ENCODE peak calls at places on chromosomes 16 and 17, in eight cellular contexts. One of them, this sample, is unnamed.

GRCh38 chr16:69567031-69567680 is 1.4 kb downstream of the NFAT5 start:
- DNase-seq in osteocyte: no peak
- DNase-seq in LHCN-M2: no peak
- DNase-seq in OCI-LY7: peak; percentile 54
- DNase-seq in body of pancreas: peak; percentile 18
- DNase-seq in choroid plexus epithelial cell: peak; percentile 64
- DNase-seq in stimulated activated CD8-positive, alpha-beta memory T cell treated with anti-CD3 and anti-CD28 coated beads, Interleukin-15, amount 100 ng/mL, for 24 hours: no peak
- DNase-seq in activated T-helper 9 cell treated with anti-CD3 and anti-CD28 coated beads, Interleukin-2, amount 50 U/mL, for 16 hours: no peak
- DNase-seq in this sample: peak; percentile 54

GRCh38 chr16:1732071-1732470 is 26.1 kb downstream of the MAPK8IP3 start:
- DNase-seq in stimulated activated CD8-positive, alpha-beta memory T cell treated with anti-CD3 and anti-CD28 coated beads, Interleukin-15, amount 100 ng/mL, for 24 hours: no peak
- DNase-seq in LHCN-M2: no peak
- DNase-seq in OCI-LY7: no peak
- DNase-seq in body of pancreas: no peak
- DNase-seq in activated T-helper 9 cell treated with anti-CD3 and anti-CD28 coated beads, Interleukin-2, amount 50 U/mL, for 16 hours: no peak
- DNase-seq in osteocyte: no peak
- DNase-seq in choroid plexus epithelial cell: no peak
- DNase-seq in this sample: no peak

GRCh38 chr16:88653606-88654362 is 2.9 kb upstream of the CYBA start:
- DNase-seq in activated T-helper 9 cell treated with anti-CD3 and anti-CD28 coated beads, Interleukin-2, amount 50 U/mL, for 16 hours: no peak
- DNase-seq in body of pancreas: no peak
- DNase-seq in choroid plexus epithelial cell: no peak
- DNase-seq in osteocyte: no peak
- DNase-seq in stimulated activated CD8-positive, alpha-beta memory T cell treated with anti-CD3 and anti-CD28 coated beads, Interleukin-15, amount 100 ng/mL, for 24 hours: no peak
- DNase-seq in LHCN-M2: no peak
- DNase-seq in OCI-LY7: no peak
- DNase-seq in this sample: no peak

GRCh38 chr16:9159839-9160550 is 68.6 kb downstream of the HAPSTR1 start:
- DNase-seq in OCI-LY7: peak; percentile 58
- DNase-seq in LHCN-M2: peak; percentile 50
- DNase-seq in body of pancreas: peak; percentile 72
- DNase-seq in choroid plexus epithelial cell: peak; percentile 79
- DNase-seq in activated T-helper 9 cell treated with anti-CD3 and anti-CD28 coated beads, Interleukin-2, amount 50 U/mL, for 16 hours: no peak
- DNase-seq in stimulated activated CD8-positive, alpha-beta memory T cell treated with anti-CD3 and anti-CD28 coated beads, Interleukin-15, amount 100 ng/mL, for 24 hours: no peak
- DNase-seq in osteocyte: no peak
- DNase-seq in this sample: peak; percentile 73

GRCh38 chr16:89320717-89321501 is 103.4 kb downstream of the ZNF778 start:
- DNase-seq in stimulated activated CD8-positive, alpha-beta memory T cell treated with anti-CD3 and anti-CD28 coated beads, Interleukin-15, amount 100 ng/mL, for 24 hours: no peak
- DNase-seq in choroid plexus epithelial cell: peak; percentile 55
- DNase-seq in LHCN-M2: peak; percentile 22
- DNase-seq in osteocyte: no peak
- DNase-seq in OCI-LY7: no peak
- DNase-seq in activated T-helper 9 cell treated with anti-CD3 and anti-CD28 coated beads, Interleukin-2, amount 50 U/mL, for 16 hours: no peak
- DNase-seq in body of pancreas: peak; percentile 65
- DNase-seq in this sample: no peak

GRCh38 chr17:55120651-55121050 is 144.1 kb upstream of the HLF start:
- DNase-seq in stimulated activated CD8-positive, alpha-beta memory T cell treated with anti-CD3 and anti-CD28 coated beads, Interleukin-15, amount 100 ng/mL, for 24 hours: no peak
- DNase-seq in activated T-helper 9 cell treated with anti-CD3 and anti-CD28 coated beads, Interleukin-2, amount 50 U/mL, for 16 hours: no peak
- DNase-seq in osteocyte: no peak
- DNase-seq in choroid plexus epithelial cell: peak; percentile 3
- DNase-seq in body of pancreas: no peak
- DNase-seq in LHCN-M2: no peak
- DNase-seq in OCI-LY7: no peak
- DNase-seq in this sample: no peak

GRCh38 chr16:70582280-70582978 is 58.8 kb downstream of the SF3B3 start:
- DNase-seq in choroid plexus epithelial cell: peak; percentile 50
- DNase-seq in OCI-LY7: no peak
- DNase-seq in stimulated activated CD8-positive, alpha-beta memory T cell treated with anti-CD3 and anti-CD28 coated beads, Interleukin-15, amount 100 ng/mL, for 24 hours: no peak
- DNase-seq in osteocyte: no peak
- DNase-seq in LHCN-M2: peak; percentile 30
- DNase-seq in activated T-helper 9 cell treated with anti-CD3 and anti-CD28 coated beads, Interleukin-2, amount 50 U/mL, for 16 hours: no peak
- DNase-seq in body of pancreas: no peak
- DNase-seq in this sample: peak; percentile 22

GRCh38 chr16:17224859-17225258 is 245.9 kb downstream of the XYLT1 start:
- DNase-seq in stimulated activated CD8-positive, alpha-beta memory T cell treated with anti-CD3 and anti-CD28 coated beads, Interleukin-15, amount 100 ng/mL, for 24 hours: no peak
- DNase-seq in osteocyte: no peak
- DNase-seq in OCI-LY7: peak; percentile 61
- DNase-seq in LHCN-M2: peak; percentile 84
- DNase-seq in activated T-helper 9 cell treated with anti-CD3 and anti-CD28 coated beads, Interleukin-2, amount 50 U/mL, for 16 hours: no peak
- DNase-seq in body of pancreas: peak; percentile 73
- DNase-seq in choroid plexus epithelial cell: peak; percentile 1
- DNase-seq in this sample: peak; percentile 69

GRCh38 chr17:73798111-73798748 is 154.0 kb upstream of the SDK2 start:
- DNase-seq in body of pancreas: peak; percentile 51
- DNase-seq in OCI-LY7: no peak
- DNase-seq in osteocyte: no peak
- DNase-seq in stimulated activated CD8-positive, alpha-beta memory T cell treated with anti-CD3 and anti-CD28 coated beads, Interleukin-15, amount 100 ng/mL, for 24 hours: no peak
- DNase-seq in LHCN-M2: peak; percentile 14
- DNase-seq in activated T-helper 9 cell treated with anti-CD3 and anti-CD28 coated beads, Interleukin-2, amount 50 U/mL, for 16 hours: no peak
- DNase-seq in choroid plexus epithelial cell: peak; percentile 94
- DNase-seq in this sample: peak; percentile 95

GRCh38 chr17:58375216-58375615 is 23.2 kb upstream of the SUPT4H1 start:
- DNase-seq in choroid plexus epithelial cell: no peak
- DNase-seq in osteocyte: peak; percentile 19
- DNase-seq in OCI-LY7: no peak
- DNase-seq in LHCN-M2: no peak
- DNase-seq in activated T-helper 9 cell treated with anti-CD3 and anti-CD28 coated beads, Interleukin-2, amount 50 U/mL, for 16 hours: no peak
- DNase-seq in body of pancreas: no peak
- DNase-seq in stimulated activated CD8-positive, alpha-beta memory T cell treated with anti-CD3 and anti-CD28 coated beads, Interleukin-15, amount 100 ng/mL, for 24 hours: no peak
- DNase-seq in this sample: no peak

GRCh38 chr17:70074991-70075390 is at the start of gene KCNJ16:
- DNase-seq in choroid plexus epithelial cell: no peak
- DNase-seq in stimulated activated CD8-positive, alpha-beta memory T cell treated with anti-CD3 and anti-CD28 coated beads, Interleukin-15, amount 100 ng/mL, for 24 hours: no peak
- DNase-seq in osteocyte: no peak
- DNase-seq in activated T-helper 9 cell treated with anti-CD3 and anti-CD28 coated beads, Interleukin-2, amount 50 U/mL, for 16 hours: no peak
- DNase-seq in OCI-LY7: no peak
- DNase-seq in body of pancreas: peak; percentile 85
- DNase-seq in LHCN-M2: no peak
- DNase-seq in this sample: no peak

GRCh38 chr16:830107-830870 is 29.8 kb upstream of the GNG13 start:
- DNase-seq in LHCN-M2: no peak
- DNase-seq in activated T-helper 9 cell treated with anti-CD3 and anti-CD28 coated beads, Interleukin-2, amount 50 U/mL, for 16 hours: no peak
- DNase-seq in osteocyte: no peak
- DNase-seq in OCI-LY7: no peak
- DNase-seq in stimulated activated CD8-positive, alpha-beta memory T cell treated with anti-CD3 and anti-CD28 coated beads, Interleukin-15, amount 100 ng/mL, for 24 hours: no peak
- DNase-seq in choroid plexus epithelial cell: no peak
- DNase-seq in body of pancreas: no peak
- DNase-seq in this sample: no peak

GRCh38 chr17:79622776-79623175 is 11.9 kb upstream of the RBFOX3 start:
- DNase-seq in LHCN-M2: no peak
- DNase-seq in osteocyte: peak; percentile 68
- DNase-seq in body of pancreas: no peak
- DNase-seq in activated T-helper 9 cell treated with anti-CD3 and anti-CD28 coated beads, Interleukin-2, amount 50 U/mL, for 16 hours: no peak
- DNase-seq in choroid plexus epithelial cell: no peak
- DNase-seq in stimulated activated CD8-positive, alpha-beta memory T cell treated with anti-CD3 and anti-CD28 coated beads, Interleukin-15, amount 100 ng/mL, for 24 hours: no peak
- DNase-seq in OCI-LY7: no peak
- DNase-seq in this sample: no peak

GRCh38 chr17:72539981-72540897 is 419.4 kb downstream of the SOX9 start:
- DNase-seq in body of pancreas: peak; percentile 84
- DNase-seq in activated T-helper 9 cell treated with anti-CD3 and anti-CD28 coated beads, Interleukin-2, amount 50 U/mL, for 16 hours: peak; percentile 29
- DNase-seq in LHCN-M2: peak; percentile 81
- DNase-seq in osteocyte: peak; percentile 95
- DNase-seq in OCI-LY7: peak; percentile 71
- DNase-seq in stimulated activated CD8-positive, alpha-beta memory T cell treated with anti-CD3 and anti-CD28 coated beads, Interleukin-15, amount 100 ng/mL, for 24 hours: peak; percentile 63
- DNase-seq in choroid plexus epithelial cell: peak; percentile 69
- DNase-seq in this sample: peak; percentile 83

GRCh38 chr17:17576772-17577234 is 14.7 kb downstream of the PEMT start:
- DNase-seq in stimulated activated CD8-positive, alpha-beta memory T cell treated with anti-CD3 and anti-CD28 coated beads, Interleukin-15, amount 100 ng/mL, for 24 hours: no peak
- DNase-seq in OCI-LY7: no peak
- DNase-seq in activated T-helper 9 cell treated with anti-CD3 and anti-CD28 coated beads, Interleukin-2, amount 50 U/mL, for 16 hours: no peak
- DNase-seq in choroid plexus epithelial cell: no peak
- DNase-seq in osteocyte: no peak
- DNase-seq in body of pancreas: no peak
- DNase-seq in LHCN-M2: no peak
- DNase-seq in this sample: no peak

GRCh38 chr17:75679706-75680201 is 12.6 kb downstream of the SAP30BP start:
- DNase-seq in osteocyte: no peak
- DNase-seq in body of pancreas: no peak
- DNase-seq in activated T-helper 9 cell treated with anti-CD3 and anti-CD28 coated beads, Interleukin-2, amount 50 U/mL, for 16 hours: no peak
- DNase-seq in LHCN-M2: no peak
- DNase-seq in choroid plexus epithelial cell: peak; percentile 67
- DNase-seq in OCI-LY7: no peak
- DNase-seq in stimulated activated CD8-positive, alpha-beta memory T cell treated with anti-CD3 and anti-CD28 coated beads, Interleukin-15, amount 100 ng/mL, for 24 hours: no peak
- DNase-seq in this sample: peak; percentile 59

This sample was measured in cardiac fibroblast.